ENCODE peak calls at places on chromosomes 7 and 10, in six cellular contexts. U, N, W, D, B and X are unnamed samples.

GRCh38 chr10:81116990-81117389 is 579.3 kb downstream of the SH2D4B start:
- DNase-seq in W (no peak), D (peak), N (no peak), U (no peak), B (no peak), X (no peak)

GRCh38 chr7:92641921-92642511 is 51.8 kb upstream of the FAM133B start:
- DNase-seq in B (peak), D (peak), N (no peak), W (no peak), U (peak), X (peak)

GRCh38 chr10:132175401-132175800 is 11.3 kb upstream of the DPYSL4 start:
- DNase-seq in D (no peak), W (no peak), U (no peak), B (no peak), N (no peak), X (no peak)

GRCh38 chr10:7634142-7634894 is 32.4 kb downstream of the ITIH5 start:
- DNase-seq in W (no peak), N (no peak), D (no peak), B (no peak), U (no peak), X (no peak)

GRCh38 chr7:20350518-20350951 is 19.8 kb downstream of the ITGB8 start:
- DNase-seq in B (no peak), N (no peak), U (no peak), D (no peak), W (no peak), X (no peak)

GRCh38 chr7:128358233-128358632 is 3.3 kb downstream of the PRRT4 start:
- DNase-seq in D (no peak), B (no peak), U (no peak), N (no peak), W (no peak), X (no peak)

GRCh38 chr10:78433722-78434535 is 400.3 kb downstream of the RPS24 start:
- DNase-seq in W (no peak), U (no peak), D (no peak), B (no peak), N (no peak), X (no peak)

GRCh38 chr10:71597821-71598498 is 121.6 kb downstream of the C10orf105 start:
- DNase-seq in B (no peak), W (no peak), N (no peak), D (no peak), U (no peak), X (no peak)

GRCh38 chr7:46710927-46711326 is 789.9 kb upstream of the IGFBP3 start:
- DNase-seq in B (no peak), D (no peak), U (no peak), W (no peak), N (peak), X (no peak)

GRCh38 chr7:158782638-158783490 is 46.4 kb downstream of the ESYT2 start:
- DNase-seq in U (no peak), D (peak), W (no peak), N (peak), B (peak), X (no peak)

GRCh38 chr10:69573056-69573806 is at the start of gene NEUROG3:
- DNase-seq in B (no peak), W (no peak), U (no peak), N (no peak), D (no peak), X (no peak)

GRCh38 chr7:70707823-70708243 is 424.1 kb upstream of the GALNT17 start:
- DNase-seq in D (no peak), B (no peak), N (no peak), U (no peak), W (no peak), X (no peak)

GRCh38 chr7:33645096-33645495 is 260.2 kb upstream of the BMPER start:
- DNase-seq in B (no peak), N (no peak), W (peak), U (no peak), D (no peak), X (no peak)

GRCh38 chr7:82050792-82051191 is 280.9 kb upstream of the HGF start:
- DNase-seq in B (peak), W (peak), U (no peak), D (peak), N (peak), X (no peak)

GRCh38 chr7:340200-340937 is 50.4 kb downstream of the FOXL3 start:
- DNase-seq in W (no peak), U (no peak), D (no peak), B (no peak), N (no peak), X (no peak)

GRCh38 chr10:65993451-65993850 is 932.4 kb upstream of the LRRTM3 start:
- DNase-seq in U (no peak), D (no peak), W (no peak), B (no peak), N (no peak), X (no peak)

GRCh38 chr7:25093268-25093802 is 31.7 kb downstream of the CYCS start:
- DNase-seq in U (no peak), N (no peak), B (peak), W (peak), D (peak), X (peak)

GRCh38 chr10:119087271-119087897 is 6.8 kb upstream of the EIF3A start:
- DNase-seq in D (no peak), U (no peak), B (no peak), W (no peak), N (no peak), X (no peak)

GRCh38 chr10:117609095-117609821 is 66.7 kb downstream of the EMX2 start:
- DNase-seq in W (no peak), B (peak), U (peak), N (peak), D (peak), X (no peak)

GRCh38 chr7:26087321-26088091 is 64.5 kb upstream of the NFE2L3 start:
- DNase-seq in D (no peak), B (no peak), U (no peak), N (no peak), W (no peak), X (no peak)

GRCh38 chr7:74284781-74285259 is 4.4 kb upstream of the CLIP2 start:
- DNase-seq in B (no peak), W (no peak), D (peak), U (no peak), N (no peak), X (no peak)

GRCh38 chr7:6276911-6277408 is 4.5 kb upstream of the CYTH3 start:
- DNase-seq in W (no peak), U (no peak), B (no peak), D (no peak), N (no peak), X (no peak)

GRCh38 chr10:132811891-132812481 is 26.0 kb upstream of the NKX6-2 start:
- DNase-seq in D (no peak), W (no peak), B (no peak), U (no peak), N (no peak), X (no peak)

GRCh38 chr7:66957595-66958290 is 36.7 kb downstream of the TMEM248 start:
- DNase-seq in D (no peak), U (no peak), N (no peak), B (no peak), W (no peak), X (no peak)

GRCh38 chr7:8228766-8229674 is 32.9 kb downstream of the ICA1 start:
- DNase-seq in B (no peak), W (no peak), D (no peak), U (no peak), N (no peak), X (no peak)

GRCh38 chr7:104548861-104549260 is 220.5 kb downstream of the LHFPL3 start:
- DNase-seq in N (no peak), U (no peak), W (no peak), B (no peak), D (no peak), X (no peak)

GRCh38 chr7:70134029-70134445 is 535.8 kb downstream of the AUTS2 start:
- DNase-seq in W (no peak), D (no peak), U (no peak), B (no peak), N (no peak), X (no peak)

GRCh38 chr7:44391171-44391570 is 65.8 kb upstream of the CAMK2B start:
- DNase-seq in U (no peak), N (no peak), D (no peak), B (no peak), W (no peak), X (no peak)

GRCh38 chr7:128914566-128915151 is 4.2 kb upstream of the KCP start:
- DNase-seq in D (no peak), W (no peak), N (no peak), B (no peak), U (no peak), X (no peak)

GRCh38 chr10:93816123-93816747 is 58.5 kb downstream of the LGI1 start:
- DNase-seq in W (no peak), D (peak), U (peak), N (peak), B (peak), X (no peak)

GRCh38 chr10:100878291-100878910 is 34.4 kb upstream of the SLF2 start:
- DNase-seq in D (peak), U (no peak), W (no peak), B (peak), N (no peak), X (no peak)

GRCh38 chr7:55641273-55641691 is 69.0 kb upstream of the VOPP1 start:
- DNase-seq in D (peak), U (peak), N (peak), W (peak), B (peak), X (no peak)

GRCh38 chr10:61751599-61751998 is 88.9 kb downstream of the CABCOCO1 start:
- DNase-seq in N (no peak), W (no peak), U (no peak), D (no peak), B (peak), X (no peak)

GRCh38 chr10:61750943-61751471 is 88.3 kb downstream of the CABCOCO1 start:
- DNase-seq in B (peak), W (peak), N (no peak), D (peak), U (no peak), X (peak)

GRCh38 chr10:61754553-61755540 is 92.1 kb downstream of the CABCOCO1 start:
- DNase-seq in B (peak), U (no peak), W (no peak), N (no peak), D (no peak), X (no peak)

GRCh38 chr10:61752111-61753011 is 89.6 kb downstream of the CABCOCO1 start:
- DNase-seq in B (peak), D (no peak), U (peak), W (peak), N (no peak), X (no peak)

GRCh38 chr10:61753453-61753852 is 90.7 kb downstream of the CABCOCO1 start:
- DNase-seq in B (no peak), U (no peak), N (no peak), D (no peak), W (no peak), X (no peak)
- TF ChIP-seq CTCF in B (no peak), U (no peak), N (no peak), D (no peak), W (no peak), X (no peak)

GRCh38 chr10:120943542-120943941 is 92.4 kb downstream of the WDR11 start:
- DNase-seq in B (no peak), W (no peak), N (no peak), U (no peak), D (no peak), X (no peak)

GRCh38 chr10:120941468-120941867 is 90.3 kb downstream of the WDR11 start:
- DNase-seq in B (no peak), D (no peak), U (no peak), N (no peak), W (no peak), X (no peak)

GRCh38 chr10:120938822-120939221 is 87.7 kb downstream of the WDR11 start:
- DNase-seq in W (no peak), U (no peak), B (no peak), D (no peak), N (no peak), X (no peak)

GRCh38 chr10:120942806-120943413 is 91.7 kb downstream of the WDR11 start:
- DNase-seq in W (peak), U (peak), B (peak), D (peak), N (peak), X (peak)

GRCh38 chr10:120940299-120940900 is 89.2 kb downstream of the WDR11 start:
- DNase-seq in N (no peak), B (no peak), U (no peak), W (no peak), D (no peak), X (no peak)
- TF ChIP-seq CTCF in N (no peak), B (no peak), U (no peak), W (no peak), D (no peak), X (no peak)

DNA sequence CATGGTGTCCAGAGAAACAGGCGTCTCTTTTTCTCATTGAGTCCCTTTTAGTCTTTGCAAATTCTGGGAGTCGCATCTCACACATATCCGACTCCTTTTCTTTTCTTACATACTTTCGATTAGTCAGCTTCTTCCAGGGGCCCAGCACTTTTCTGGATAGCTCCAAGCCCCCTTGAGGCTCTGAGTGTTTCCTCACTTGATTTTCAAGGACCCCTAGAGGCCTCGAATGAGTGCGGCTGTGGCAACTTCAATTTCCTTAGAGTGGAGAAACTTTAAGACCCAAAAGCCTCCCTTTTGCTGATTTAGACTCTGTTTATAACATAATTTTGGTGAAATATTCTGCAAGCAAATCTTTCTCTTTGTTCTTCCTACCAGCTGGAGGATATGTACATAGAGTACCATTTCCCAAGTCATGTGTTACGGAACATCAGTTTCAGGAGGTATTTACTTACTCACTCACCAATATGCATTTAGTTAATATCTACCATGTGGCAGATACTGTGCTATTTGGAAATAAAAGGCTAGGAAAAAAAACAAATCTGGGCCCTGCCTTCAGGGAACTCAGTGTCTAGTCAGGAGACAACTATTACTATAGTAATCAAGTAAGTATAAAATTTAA is 555.2 kb downstream of the REEP3 start:
- DNase-seq in B (no peak), W (no peak), N (no peak), D (no peak), U (no peak), X (no peak)
- TF ChIP-seq CTCF in B (no peak), W (no peak), N (no peak), D (no peak), U (no peak), X (no peak)

GRCh38 chr10:126842836-126843235 is 62.4 kb upstream of the DOCK1 start:
- DNase-seq in N (no peak), W (no peak), U (no peak), D (no peak), B (no peak), X (no peak)
- TF ChIP-seq CTCF in N (no peak), W (no peak), U (no peak), D (no peak), B (no peak), X (no peak)

DNA sequence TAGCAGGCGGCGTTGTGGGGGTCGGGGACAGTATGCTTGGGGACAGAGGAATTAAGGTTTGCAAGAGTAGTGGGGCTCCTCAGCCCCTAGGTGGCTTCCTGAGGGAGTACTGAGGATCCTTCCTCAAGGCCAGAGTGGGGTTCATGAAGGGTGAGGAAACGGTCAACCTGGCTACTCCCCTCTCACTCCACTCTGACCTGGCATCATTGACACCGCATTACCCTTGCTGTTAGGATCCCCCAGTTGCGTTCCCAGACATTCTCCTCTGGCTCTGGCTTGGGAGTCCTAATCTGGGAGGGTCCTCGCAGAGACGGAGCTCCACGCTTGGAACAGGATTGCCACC is 496 bp downstream of the EPHB6 start:
- DNase-seq in W (no peak), U (no peak), N (no peak), D (no peak), B (no peak), X (no peak)
- TF ChIP-seq CTCF in W (no peak), U (no peak), N (no peak), D (no peak), B (no peak), X (no peak)

DNA sequence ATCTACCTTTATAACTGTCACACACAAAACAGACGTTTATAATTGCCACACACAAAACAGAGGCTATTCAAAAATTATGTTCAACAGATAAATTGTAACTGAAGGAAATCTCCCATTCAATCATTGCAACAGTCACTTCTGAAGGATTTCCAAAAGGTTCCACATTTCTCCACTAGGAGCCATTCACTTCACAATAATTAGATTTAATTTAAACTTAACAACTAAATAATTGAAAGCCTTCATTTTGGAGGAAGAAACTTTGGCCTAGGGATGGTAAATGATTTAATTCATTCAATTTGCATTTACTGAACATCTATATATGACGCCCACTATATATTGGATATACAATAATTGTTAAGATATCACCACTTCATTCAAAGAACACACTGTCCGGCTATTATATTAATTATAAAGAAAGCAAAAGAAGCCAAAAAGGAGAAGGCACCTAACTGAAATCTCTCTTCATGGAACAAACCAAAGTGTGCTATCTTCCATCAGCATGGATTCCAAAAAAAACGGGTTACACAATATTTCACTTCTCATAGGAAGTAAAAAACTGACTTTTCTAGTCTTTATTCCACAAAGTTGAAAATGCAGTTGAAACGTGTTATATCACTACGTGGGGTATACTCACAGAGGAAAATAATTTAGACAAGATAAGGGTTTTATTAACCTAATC is 1.7 kb downstream of the ATAD1 start:
- DNase-seq in N (no peak), B (no peak), D (no peak), U (no peak), W (no peak), X (no peak)
- TF ChIP-seq CTCF in N (peak), B (peak), D (no peak), U (no peak), W (no peak), X (peak)

GRCh38 chr7:151626422-151627115 is 106.9 kb upstream of the RHEB start:
- DNase-seq in B (no peak), D (peak), W (no peak), U (no peak), N (no peak), X (no peak)
- TF ChIP-seq CTCF in B (peak), D (peak), W (peak), U (peak), N (peak), X (no peak)

GRCh38 chr7:114939484-114940097 is 17.7 kb downstream of the MDFIC start:
- DNase-seq in B (no peak), U (no peak), N (no peak), W (no peak), D (no peak), X (no peak)
- TF ChIP-seq CTCF in B (no peak), U (no peak), N (no peak), W (no peak), D (no peak), X (no peak)

DNA sequence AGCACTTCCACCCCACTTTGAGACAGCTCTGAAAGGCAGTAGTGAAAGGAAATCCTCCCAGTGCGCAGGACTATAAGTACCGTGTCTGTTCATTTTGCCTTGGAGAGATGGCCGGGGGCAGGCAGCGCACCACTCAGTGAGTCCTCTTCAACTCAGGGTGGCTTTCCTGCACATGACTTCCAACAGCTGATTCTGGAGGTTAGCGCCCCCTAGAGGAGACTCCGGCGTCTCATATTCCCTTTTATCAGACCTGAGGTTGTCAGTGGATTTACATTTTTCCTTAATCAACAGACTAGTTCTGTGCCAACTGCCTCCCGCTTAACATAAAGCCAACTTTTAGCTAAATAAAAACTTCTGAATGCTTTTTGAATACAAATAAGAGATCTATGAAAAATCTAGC is 101.0 kb downstream of the HERPUD2 start:
- DNase-seq in N (no peak), B (no peak), D (peak), W (no peak), U (no peak), X (no peak)
- TF ChIP-seq CTCF in N (peak), B (peak), D (peak), W (peak), U (peak), X (no peak)